ENCODE peak calls at places on chromosome 18, in ten cellular contexts. One of them, this sample, is unnamed.

GRCh38 chr18:48022531-48023330 is 92.3 kb upstream of the SMAD2 start:
- DNase-seq in amniotic epithelial cell: peak
- DNase-seq in activated naive CD8-positive, alpha-beta T cell treated with anti-CD3 and anti-CD28 coated beads, Interleukin-2, amount 50 U/mL, for 24 hours: no peak
- DNase-seq in fibroblast of lung: peak
- DNase-seq in A549: peak
- DNase-seq in naive B cell: peak
- DNase-seq in NCI-H1694 treated with DMSO at 0.1 percent for 48 hours: peak
- DNase-seq in EL: peak
- DNase-seq in GM20000: peak
- DNase-seq in activated gamma-delta T cell treated with Interleukin-2 at 50 U/mL for 16 hours: no peak
- DNase-seq in this sample: peak

GRCh38 chr18:1530650-1531049 is 626.0 kb downstream of the ADCYAP1 start:
- DNase-seq in GM20000: no peak
- DNase-seq in EL: no peak
- DNase-seq in amniotic epithelial cell: no peak
- DNase-seq in activated naive CD8-positive, alpha-beta T cell treated with anti-CD3 and anti-CD28 coated beads, Interleukin-2, amount 50 U/mL, for 24 hours: no peak
- DNase-seq in activated gamma-delta T cell treated with Interleukin-2 at 50 U/mL for 16 hours: no peak
- DNase-seq in A549: no peak
- DNase-seq in fibroblast of lung: no peak
- DNase-seq in naive B cell: no peak
- DNase-seq in NCI-H1694 treated with DMSO at 0.1 percent for 48 hours: no peak
- DNase-seq in this sample: no peak

GRCh38 chr18:60981651-60982050 is 351.6 kb upstream of the CDH20 start:
- DNase-seq in amniotic epithelial cell: no peak
- DNase-seq in NCI-H1694 treated with DMSO at 0.1 percent for 48 hours: no peak
- DNase-seq in naive B cell: no peak
- DNase-seq in activated gamma-delta T cell treated with Interleukin-2 at 50 U/mL for 16 hours: no peak
- DNase-seq in EL: no peak
- DNase-seq in fibroblast of lung: peak
- DNase-seq in A549: no peak
- DNase-seq in activated naive CD8-positive, alpha-beta T cell treated with anti-CD3 and anti-CD28 coated beads, Interleukin-2, amount 50 U/mL, for 24 hours: no peak
- DNase-seq in GM20000: no peak
- DNase-seq in this sample: no peak

GRCh38 chr18:45727068-45727467 is 3.1 kb downstream of the SLC14A1 start:
- DNase-seq in amniotic epithelial cell: no peak
- DNase-seq in EL: no peak
- DNase-seq in activated naive CD8-positive, alpha-beta T cell treated with anti-CD3 and anti-CD28 coated beads, Interleukin-2, amount 50 U/mL, for 24 hours: no peak
- DNase-seq in fibroblast of lung: peak
- DNase-seq in activated gamma-delta T cell treated with Interleukin-2 at 50 U/mL for 16 hours: no peak
- DNase-seq in A549: no peak
- DNase-seq in GM20000: no peak
- DNase-seq in NCI-H1694 treated with DMSO at 0.1 percent for 48 hours: no peak
- DNase-seq in naive B cell: no peak
- DNase-seq in this sample: no peak

GRCh38 chr18:49460958-49461601 is 635 bp upstream of the DYM start:
- DNase-seq in NCI-H1694 treated with DMSO at 0.1 percent for 48 hours: no peak
- DNase-seq in EL: no peak
- DNase-seq in fibroblast of lung: peak
- DNase-seq in activated gamma-delta T cell treated with Interleukin-2 at 50 U/mL for 16 hours: no peak
- DNase-seq in activated naive CD8-positive, alpha-beta T cell treated with anti-CD3 and anti-CD28 coated beads, Interleukin-2, amount 50 U/mL, for 24 hours: no peak
- DNase-seq in A549: no peak
- DNase-seq in amniotic epithelial cell: peak
- DNase-seq in GM20000: no peak
- DNase-seq in naive B cell: no peak
- DNase-seq in this sample: no peak

GRCh38 chr18:12944724-12945123 is 3.1 kb upstream of the SEH1L start:
- DNase-seq in EL: peak
- DNase-seq in fibroblast of lung: peak
- DNase-seq in GM20000: no peak
- DNase-seq in activated gamma-delta T cell treated with Interleukin-2 at 50 U/mL for 16 hours: no peak
- DNase-seq in amniotic epithelial cell: no peak
- DNase-seq in A549: no peak
- DNase-seq in naive B cell: no peak
- DNase-seq in NCI-H1694 treated with DMSO at 0.1 percent for 48 hours: no peak
- DNase-seq in activated naive CD8-positive, alpha-beta T cell treated with anti-CD3 and anti-CD28 coated beads, Interleukin-2, amount 50 U/mL, for 24 hours: no peak
- DNase-seq in this sample: no peak

GRCh38 chr18:54828290-54828871 is at the start of gene RAB27B:
- DNase-seq in EL: peak
- DNase-seq in activated naive CD8-positive, alpha-beta T cell treated with anti-CD3 and anti-CD28 coated beads, Interleukin-2, amount 50 U/mL, for 24 hours: peak
- DNase-seq in activated gamma-delta T cell treated with Interleukin-2 at 50 U/mL for 16 hours: peak
- DNase-seq in amniotic epithelial cell: peak
- DNase-seq in GM20000: no peak
- DNase-seq in naive B cell: no peak
- DNase-seq in NCI-H1694 treated with DMSO at 0.1 percent for 48 hours: no peak
- DNase-seq in A549: peak
- DNase-seq in fibroblast of lung: peak
- DNase-seq in this sample: peak

GRCh38 chr18:61669320-61669719 is 223.5 kb downstream of the RNF152 start:
- DNase-seq in NCI-H1694 treated with DMSO at 0.1 percent for 48 hours: no peak
- DNase-seq in amniotic epithelial cell: peak
- DNase-seq in naive B cell: no peak
- DNase-seq in GM20000: no peak
- DNase-seq in fibroblast of lung: peak
- DNase-seq in A549: no peak
- DNase-seq in activated gamma-delta T cell treated with Interleukin-2 at 50 U/mL for 16 hours: no peak
- DNase-seq in activated naive CD8-positive, alpha-beta T cell treated with anti-CD3 and anti-CD28 coated beads, Interleukin-2, amount 50 U/mL, for 24 hours: no peak
- DNase-seq in EL: peak
- DNase-seq in this sample: no peak

GRCh38 chr18:44887227-44887631 is 206.5 kb downstream of the SETBP1 start:
- DNase-seq in amniotic epithelial cell: peak
- DNase-seq in naive B cell: no peak
- DNase-seq in NCI-H1694 treated with DMSO at 0.1 percent for 48 hours: no peak
- DNase-seq in fibroblast of lung: peak
- DNase-seq in GM20000: peak
- DNase-seq in activated gamma-delta T cell treated with Interleukin-2 at 50 U/mL for 16 hours: no peak
- DNase-seq in A549: no peak
- DNase-seq in activated naive CD8-positive, alpha-beta T cell treated with anti-CD3 and anti-CD28 coated beads, Interleukin-2, amount 50 U/mL, for 24 hours: peak
- DNase-seq in EL: peak
- DNase-seq in this sample: no peak

GRCh38 chr18:40877096-40877495 is 1077.9 kb upstream of the PIK3C3 start:
- DNase-seq in activated gamma-delta T cell treated with Interleukin-2 at 50 U/mL for 16 hours: no peak
- DNase-seq in amniotic epithelial cell: peak
- DNase-seq in NCI-H1694 treated with DMSO at 0.1 percent for 48 hours: no peak
- DNase-seq in activated naive CD8-positive, alpha-beta T cell treated with anti-CD3 and anti-CD28 coated beads, Interleukin-2, amount 50 U/mL, for 24 hours: no peak
- DNase-seq in fibroblast of lung: peak
- DNase-seq in A549: no peak
- DNase-seq in GM20000: no peak
- DNase-seq in naive B cell: no peak
- DNase-seq in EL: peak
- DNase-seq in this sample: no peak

GRCh38 chr18:58497845-58498244 is 131.0 kb downstream of the ALPK2 start:
- DNase-seq in activated naive CD8-positive, alpha-beta T cell treated with anti-CD3 and anti-CD28 coated beads, Interleukin-2, amount 50 U/mL, for 24 hours: no peak
- DNase-seq in NCI-H1694 treated with DMSO at 0.1 percent for 48 hours: no peak
- DNase-seq in activated gamma-delta T cell treated with Interleukin-2 at 50 U/mL for 16 hours: no peak
- DNase-seq in naive B cell: no peak
- DNase-seq in amniotic epithelial cell: no peak
- DNase-seq in fibroblast of lung: peak
- DNase-seq in EL: peak
- DNase-seq in GM20000: no peak
- DNase-seq in A549: no peak
- DNase-seq in this sample: no peak

GRCh38 chr18:80023173-80023572 is 11.1 kb upstream of the RBFA start:
- DNase-seq in naive B cell: no peak
- DNase-seq in GM20000: no peak
- DNase-seq in fibroblast of lung: no peak
- DNase-seq in EL: no peak
- DNase-seq in NCI-H1694 treated with DMSO at 0.1 percent for 48 hours: peak
- DNase-seq in activated naive CD8-positive, alpha-beta T cell treated with anti-CD3 and anti-CD28 coated beads, Interleukin-2, amount 50 U/mL, for 24 hours: peak
- DNase-seq in A549: peak
- DNase-seq in activated gamma-delta T cell treated with Interleukin-2 at 50 U/mL for 16 hours: no peak
- DNase-seq in amniotic epithelial cell: no peak
- DNase-seq in this sample: no peak